ENCODE peak calls at places on chromosomes 1 and 21, in ten cellular contexts. H, U, F, N, J, D, S, C, W and A are unnamed samples.

GRCh38 chr1:30028283-30028682 is 695.1 kb downstream of the MATN1 start:
- DNase-seq in H (no peak), U (no peak), F (no peak), N (no peak), J (no peak), D (no peak), S (no peak), C (no peak), W (no peak), A (no peak)

GRCh38 chr1:171712341-171712740 is 29.5 kb downstream of the VAMP4 start:
- DNase-seq in H (no peak), U (no peak), F (no peak), N (no peak), J (no peak), D (no peak), S (no peak), C (no peak), W (no peak), A (no peak)

GRCh38 chr21:45996311-45997204 is 15.0 kb downstream of the COL6A1 start:
- DNase-seq in H (no peak), U (peak; percentile 39), F (no peak), N (no peak), J (no peak), D (no peak), S (peak; percentile 41), C (peak; percentile 72), W (no peak), A (peak; percentile 90)

GRCh38 chr1:52469108-52469507 is 64.7 kb downstream of the PRPF38A start:
- DNase-seq in H (no peak), U (no peak), F (no peak), N (no peak), J (no peak), D (no peak), S (no peak), C (no peak), W (no peak), A (no peak)

GRCh38 chr1:68375919-68376318 is 73.8 kb downstream of the RPE65 start:
- DNase-seq in H (no peak), U (no peak), F (peak; percentile 46), N (no peak), J (peak; percentile 44), D (peak; percentile 28), S (no peak), C (no peak), W (no peak), A (no peak)

GRCh38 chr1:24702511-24703293 is 42.5 kb upstream of the CLIC4 start:
- DNase-seq in H (peak; percentile 62), U (no peak), F (peak; percentile 51), N (no peak), J (peak; percentile 88), D (no peak), S (no peak), C (no peak), W (peak; percentile 47), A (no peak)

GRCh38 chr21:38478782-38479181 is 19.5 kb downstream of the ERG start:
- DNase-seq in H (peak; percentile 100), U (no peak), F (peak; percentile 6), N (no peak), J (no peak), D (peak; percentile 74), S (no peak), C (no peak), W (peak; percentile 83), A (no peak)

GRCh38 chr21:38487906-38488639 is 10.2 kb downstream of the ERG start:
- DNase-seq in H (peak; percentile 42), U (no peak), F (no peak), N (no peak), J (no peak), D (no peak), S (no peak), C (no peak), W (no peak), A (no peak)

GRCh38 chr1:30515746-30516504 is 207.5 kb downstream of the MATN1 start:
- DNase-seq in H (no peak), U (no peak), F (no peak), N (peak; percentile 26), J (no peak), D (no peak), S (no peak), C (peak; percentile 35), W (no peak), A (peak; percentile 50)

GRCh38 chr1:162305969-162306368 is 70.7 kb downstream of the SPATA46 start:
- DNase-seq in H (peak; percentile 52), U (no peak), F (peak; percentile 40), N (no peak), J (peak; percentile 52), D (peak; percentile 43), S (no peak), C (no peak), W (no peak), A (no peak)

GRCh38 chr1:8817413-8818324 is at the start of gene RERE:
- DNase-seq in H (peak; percentile 95), U (peak; percentile 97), F (peak; percentile 85), N (peak; percentile 94), J (peak; percentile 95), D (peak; percentile 84), S (peak; percentile 93), C (peak; percentile 94), W (peak; percentile 97), A (peak; percentile 96)
- TF ChIP-seq CTCF in H (peak; percentile 9), U (peak; percentile 29), F (no peak), N (no peak), J (no peak), D (no peak), S (peak; percentile 7), C (no peak), W (peak; percentile 10), A (peak; percentile 37)

GRCh38 chr1:47627016-47627415 is 189.2 kb downstream of the FOXD2 start:
- DNase-seq in H (peak; percentile 13), U (no peak), F (no peak), N (no peak), J (no peak), D (no peak), S (no peak), C (no peak), W (no peak), A (no peak)

GRCh38 chr1:47621483-47621882 is 183.6 kb downstream of the FOXD2 start:
- DNase-seq in H (no peak), U (no peak), F (no peak), N (peak; percentile 23), J (no peak), D (no peak), S (no peak), C (peak; percentile 40), W (no peak), A (no peak)

GRCh38 chr1:47624531-47624930 is 186.7 kb downstream of the FOXD2 start:
- DNase-seq in H (peak; percentile 26), U (peak; percentile 64), F (no peak), N (peak; percentile 42), J (no peak), D (no peak), S (no peak), C (peak; percentile 64), W (no peak), A (no peak)

GRCh38 chr1:47621977-47622376 is 184.1 kb downstream of the FOXD2 start:
- DNase-seq in H (no peak), U (no peak), F (no peak), N (peak; percentile 30), J (no peak), D (no peak), S (no peak), C (peak; percentile 54), W (no peak), A (no peak)

GRCh38 chr1:47623174-47623940 is 185.5 kb downstream of the FOXD2 start:
- DNase-seq in H (no peak), U (no peak), F (no peak), N (peak; percentile 9), J (no peak), D (no peak), S (no peak), C (peak; percentile 29), W (no peak), A (no peak)
- TF ChIP-seq CTCF in H (no peak), U (no peak), F (no peak), N (no peak), J (no peak), D (no peak), S (no peak), C (no peak), W (no peak), A (no peak)

GRCh38 chr1:147624529-147624928 is 45.8 kb downstream of the ACP6 start:
- DNase-seq in H (no peak), U (no peak), F (no peak), N (no peak), J (no peak), D (no peak), S (no peak), C (no peak), W (no peak), A (no peak)

GRCh38 chr1:147626739-147627138 is 43.6 kb downstream of the ACP6 start:
- DNase-seq in H (no peak), U (no peak), F (no peak), N (no peak), J (no peak), D (no peak), S (no peak), C (no peak), W (no peak), A (no peak)

GRCh38 chr1:147624011-147624410 is 46.3 kb downstream of the ACP6 start:
- DNase-seq in H (no peak), U (no peak), F (no peak), N (no peak), J (no peak), D (no peak), S (no peak), C (no peak), W (no peak), A (no peak)

GRCh38 chr1:147626304-147626703 is 44.0 kb downstream of the ACP6 start:
- DNase-seq in H (no peak), U (no peak), F (no peak), N (no peak), J (no peak), D (no peak), S (no peak), C (no peak), W (no peak), A (no peak)

GRCh38 chr1:147625274-147625986 is 44.9 kb downstream of the ACP6 start:
- DNase-seq in H (no peak), U (no peak), F (no peak), N (no peak), J (no peak), D (no peak), S (no peak), C (no peak), W (no peak), A (no peak)
- TF ChIP-seq CTCF in H (no peak), U (no peak), F (no peak), N (no peak), J (peak; percentile 14), D (peak; percentile 18), S (no peak), C (no peak), W (no peak), A (no peak)

DNA sequence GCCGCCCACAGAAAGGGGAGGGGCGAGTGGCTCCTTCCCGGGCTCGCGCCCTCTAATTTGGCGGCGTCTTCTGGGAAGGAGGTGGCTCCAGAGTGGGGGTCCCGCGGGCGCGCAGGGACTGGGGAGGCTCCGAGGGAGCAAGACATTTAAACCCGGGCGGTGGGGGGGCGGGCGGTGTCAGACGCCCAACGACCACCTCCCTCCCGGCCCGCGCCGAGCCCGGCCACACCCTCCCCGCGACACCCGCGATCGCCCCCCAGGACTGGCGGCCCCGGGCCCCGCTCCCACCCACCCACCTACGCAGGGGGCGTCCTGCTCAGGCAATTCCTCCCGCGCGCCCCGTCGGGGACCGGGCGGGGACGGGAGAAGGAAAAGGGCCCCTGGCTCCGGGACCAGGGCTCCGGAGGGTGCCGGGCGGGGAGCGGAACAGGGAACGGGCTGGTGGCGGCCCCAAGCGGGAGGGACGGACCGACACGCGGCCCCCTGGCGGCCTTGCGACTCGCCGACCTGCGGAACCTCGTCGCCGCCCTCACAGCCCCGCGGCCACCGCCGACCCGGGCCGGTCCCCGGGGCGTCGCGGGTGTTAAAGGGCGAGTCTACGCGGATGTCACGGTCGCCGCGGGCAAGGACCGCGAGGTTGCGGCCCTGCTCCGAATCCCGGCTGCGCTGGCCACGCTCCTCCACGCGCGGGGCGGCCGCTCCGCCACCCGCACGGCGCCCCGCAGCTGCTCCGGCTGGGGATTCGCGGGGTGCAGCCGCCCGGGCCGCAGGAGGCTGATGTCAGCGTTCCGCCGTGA is 94.0 kb upstream of the FMN2 start:
- DNase-seq in H (no peak), U (no peak), F (no peak), N (no peak), J (no peak), D (no peak), S (no peak), C (no peak), W (no peak), A (no peak)
- TF ChIP-seq CTCF in H (no peak), U (peak; percentile 20), F (no peak), N (no peak), J (peak; percentile 35), D (peak; percentile 26), S (no peak), C (no peak), W (peak; percentile 6), A (peak; percentile 68)